ENCODE peak calls at places on chromosome 9, in five cellular contexts. One of them, this sample, is unnamed.

GRCh38 chr9:112037281-112038016 is 137.6 kb downstream of the SUSD1 start:
- DNase-seq in osteocyte: no peak
- DNase-seq in central memory CD4-positive, alpha-beta T cell: peak; percentile 88
- DNase-seq in endothelial cell: no peak
- DNase-seq in HCEC 1CT: peak; percentile 82
- DNase-seq in this sample: no peak

GRCh38 chr9:115672477-115673316 is 480.9 kb upstream of the PAPPA start:
- DNase-seq in central memory CD4-positive, alpha-beta T cell: no peak
- DNase-seq in osteocyte: peak; percentile 85
- DNase-seq in HCEC 1CT: peak; percentile 93
- DNase-seq in endothelial cell: no peak
- DNase-seq in this sample: no peak

GRCh38 chr9:123834907-123835562 is 94.9 kb downstream of the DENND1A start:
- DNase-seq in endothelial cell: no peak
- DNase-seq in osteocyte: no peak
- DNase-seq in HCEC 1CT: peak; percentile 65
- DNase-seq in central memory CD4-positive, alpha-beta T cell: no peak
- DNase-seq in this sample: no peak

GRCh38 chr9:95073918-95074317 is 243.6 kb downstream of the FANCC start:
- DNase-seq in osteocyte: peak; percentile 66
- DNase-seq in HCEC 1CT: no peak
- DNase-seq in endothelial cell: no peak
- DNase-seq in central memory CD4-positive, alpha-beta T cell: no peak
- DNase-seq in this sample: no peak

GRCh38 chr9:71819115-71819739 is 50.9 kb upstream of the CEMIP2 start:
- DNase-seq in HCEC 1CT: peak; percentile 10
- DNase-seq in osteocyte: no peak
- DNase-seq in central memory CD4-positive, alpha-beta T cell: peak; percentile 38
- DNase-seq in endothelial cell: peak; percentile 62
- DNase-seq in this sample: no peak

GRCh38 chr9:88814521-88815101 is 176.7 kb upstream of the S1PR3 start:
- DNase-seq in endothelial cell: no peak
- DNase-seq in central memory CD4-positive, alpha-beta T cell: no peak
- DNase-seq in osteocyte: peak; percentile 90
- DNase-seq in HCEC 1CT: peak; percentile 67
- DNase-seq in this sample: peak; percentile 90

GRCh38 chr9:77916410-77916819 is 115.2 kb downstream of the GNAQ start:
- DNase-seq in endothelial cell: no peak
- DNase-seq in central memory CD4-positive, alpha-beta T cell: no peak
- DNase-seq in HCEC 1CT: no peak
- DNase-seq in osteocyte: no peak
- DNase-seq in this sample: no peak

GRCh38 chr9:97905228-97905627 is 17.1 kb downstream of the TRMO start:
- DNase-seq in central memory CD4-positive, alpha-beta T cell: peak; percentile 89
- DNase-seq in HCEC 1CT: no peak
- DNase-seq in osteocyte: no peak
- DNase-seq in endothelial cell: no peak
- DNase-seq in this sample: no peak

GRCh38 chr9:111833941-111834340 is 39.2 kb upstream of the SHOC1 start:
- DNase-seq in central memory CD4-positive, alpha-beta T cell: no peak
- DNase-seq in endothelial cell: no peak
- DNase-seq in HCEC 1CT: peak; percentile 59
- DNase-seq in osteocyte: no peak
- DNase-seq in this sample: no peak